ENCODE peak calls at places on chromosomes 2 and 18, in six cellular contexts. Z is IMR-90, P is thyroid gland, I is A549, B is HCT116, E is lower leg skin. S is an unnamed sample.

GRCh38 chr18:12376718-12377555 is at the start of gene AFG3L2:
- DNase-seq in Z (peak), E (peak), I (peak), P (peak), B (peak), S (peak)

GRCh38 chr2:198930170-198930569 is 527.6 kb downstream of the SATB2 start:
- DNase-seq in P (no peak), Z (no peak), B (no peak), I (peak), E (no peak), S (no peak)

GRCh38 chr2:206084870-206085741 is 868 bp downstream of the INO80D start:
- DNase-seq in E (peak), I (peak), B (no peak), P (peak), Z (no peak), S (peak)

GRCh38 chr2:238104521-238105311 is 4.6 kb downstream of the ESPNL start:
- DNase-seq in B (no peak), I (no peak), Z (no peak), P (no peak), E (peak), S (peak)

GRCh38 chr2:239013670-239013960 is 165.7 kb downstream of the TWIST2 start:
- DNase-seq in Z (no peak), P (peak), E (no peak), I (no peak), B (no peak), S (no peak)

GRCh38 chr2:101361079-101361478 is 26.2 kb downstream of the CREG2 start:
- DNase-seq in Z (no peak), P (no peak), E (no peak), I (no peak), B (no peak), S (no peak)

GRCh38 chr18:9506046-9506792 is 30.9 kb downstream of the RALBP1 start:
- DNase-seq in I (no peak), E (no peak), Z (peak), B (no peak), P (peak), S (no peak)

GRCh38 chr2:129775941-129776653 is 203.4 kb upstream of the RAB6C start:
- DNase-seq in I (no peak), B (no peak), Z (no peak), P (no peak), E (peak), S (no peak)

GRCh38 chr2:3135676-3136075 is 241.9 kb downstream of the EIPR1 start:
- DNase-seq in P (no peak), Z (no peak), E (no peak), B (no peak), I (no peak), S (no peak)

GRCh38 chr18:61643884-61644647 is 248.7 kb downstream of the RNF152 start:
- DNase-seq in B (no peak), E (no peak), P (no peak), I (no peak), Z (no peak), S (no peak)

GRCh38 chr2:29259221-29259620 is 144.0 kb downstream of the CLIP4 start:
- DNase-seq in Z (peak), P (no peak), B (no peak), I (no peak), E (no peak), S (no peak)

GRCh38 chr2:215612770-215613169 is 176.9 kb upstream of the FN1 start:
- DNase-seq in I (peak), Z (peak), B (no peak), E (no peak), P (no peak), S (no peak)

GRCh38 chr2:147760984-147761383 is 83.8 kb upstream of the ACVR2A start:
- DNase-seq in E (no peak), I (no peak), B (no peak), Z (peak), P (no peak), S (no peak)

GRCh38 chr2:171878481-171878993 is 15.5 kb downstream of the SLC25A12 start:
- DNase-seq in B (no peak), E (no peak), I (no peak), P (peak), Z (peak), S (no peak)

GRCh38 chr18:8508320-8508719 is 100.9 kb upstream of the RAB12 start:
- DNase-seq in B (no peak), E (peak), Z (no peak), I (no peak), P (no peak), S (no peak)

GRCh38 chr2:183383854-183384253 is 259.6 kb downstream of the NUP35 start:
- DNase-seq in P (no peak), E (no peak), I (no peak), Z (no peak), B (no peak), S (no peak)

GRCh38 chr18:79367989-79368388 is 27.7 kb upstream of the NFATC1 start:
- DNase-seq in P (no peak), Z (peak), E (peak), I (no peak), B (no peak), S (no peak)

GRCh38 chr2:3639653-3640052 is 18.3 kb upstream of the ALLC start:
- DNase-seq in Z (no peak), P (no peak), E (peak), I (no peak), B (no peak), S (no peak)

GRCh38 chr2:18860179-18860578 is 270.8 kb upstream of the NT5C1B start:
- DNase-seq in P (no peak), Z (no peak), E (no peak), I (no peak), B (no peak), S (no peak)

GRCh38 chr2:40243581-40243980 is 208.3 kb downstream of the SLC8A1 start:
- DNase-seq in I (no peak), B (no peak), P (no peak), E (no peak), Z (peak), S (no peak)

GRCh38 chr2:233152541-233152940 is 92.4 kb downstream of the INPP5D start:
- DNase-seq in I (no peak), B (no peak), P (peak), Z (peak), E (no peak), S (no peak)

GRCh38 chr18:50518787-50519520 is 40.9 kb upstream of the MAPK4 start:
- DNase-seq in B (no peak), Z (no peak), P (peak), I (no peak), E (no peak), S (no peak)

GRCh38 chr2:64750001-64750816 is 96.5 kb upstream of the SERTAD2 start:
- DNase-seq in P (peak), B (no peak), Z (peak), E (peak), I (peak), S (no peak)

GRCh38 chr18:56475250-56475649 is 163.1 kb downstream of the TXNL1 start:
- DNase-seq in B (no peak), E (no peak), Z (no peak), P (no peak), I (peak), S (no peak)

GRCh38 chr2:18578033-18578432 is 11.3 kb downstream of the NT5C1B start:
- DNase-seq in I (no peak), B (no peak), Z (peak), E (no peak), P (no peak), S (no peak)

GRCh38 chr2:117785740-117786139 is 28.8 kb upstream of the DDX18 start:
- DNase-seq in P (peak), E (no peak), B (peak), I (peak), Z (peak), S (no peak)

GRCh38 chr2:213149332-213149875 is 2.0 kb downstream of the IKZF2 start:
- DNase-seq in P (no peak), B (no peak), E (no peak), Z (peak), I (no peak), S (no peak)

GRCh38 chr18:69648486-69648885 is 247.8 kb downstream of the DOK6 start:
- DNase-seq in Z (no peak), P (peak), I (no peak), B (no peak), E (no peak), S (no peak)

GRCh38 chr2:195252018-195252417 is 405.0 kb upstream of the SLC39A10 start:
- DNase-seq in B (no peak), I (no peak), E (no peak), P (no peak), Z (no peak), S (no peak)

GRCh38 chr18:7116832-7117389 is 686 bp downstream of the LAMA1 start:
- DNase-seq in B (no peak), Z (no peak), P (no peak), I (no peak), E (peak), S (no peak)

GRCh38 chr2:190407246-190407661 is 901 bp upstream of the MFSD6 start:
- DNase-seq in P (no peak), E (no peak), I (peak), B (no peak), Z (no peak), S (no peak)

GRCh38 chr2:190408538-190409271 is 550 bp downstream of the MFSD6 start:
- DNase-seq in I (peak), P (peak), B (peak), Z (no peak), E (peak), S (peak)

GRCh38 chr2:190409616-190410015 is 1.5 kb downstream of the MFSD6 start:
- DNase-seq in P (no peak), Z (no peak), B (no peak), E (no peak), I (no peak), S (no peak)

GRCh38 chr2:190406805-190407204 is 1.4 kb upstream of the MFSD6 start:
- DNase-seq in I (no peak), E (no peak), P (no peak), B (no peak), Z (no peak), S (no peak)

GRCh38 chr2:190407662-190408537 is at the start of gene MFSD6:
- DNase-seq in E (peak), I (peak), Z (no peak), P (peak), B (no peak), S (peak)
- TF ChIP-seq POLR2A in E (peak), I (peak), Z (no peak), P (peak), B (no peak), S (peak)

GRCh38 chr2:43006834-43007543 is 214.6 kb upstream of the HAAO start:
- DNase-seq in I (no peak), B (no peak), E (peak), P (no peak), Z (no peak), S (no peak)

GRCh38 chr2:43003702-43004101 is 211.3 kb upstream of the HAAO start:
- DNase-seq in Z (no peak), B (no peak), P (no peak), E (peak), I (no peak), S (no peak)

GRCh38 chr2:43005975-43006833 is 213.8 kb upstream of the HAAO start:
- DNase-seq in P (no peak), B (no peak), I (no peak), E (peak), Z (no peak), S (no peak)

GRCh38 chr2:43007901-43008300 is 215.5 kb upstream of the HAAO start:
- DNase-seq in Z (no peak), P (no peak), B (no peak), I (no peak), E (peak), S (no peak)

GRCh38 chr2:43005211-43005974 is 213.0 kb upstream of the HAAO start:
- DNase-seq in P (peak), E (peak), Z (no peak), B (no peak), I (no peak), S (no peak)
- TF ChIP-seq POLR2A in P (no peak), E (no peak), Z (no peak), B (no peak), I (no peak), S (no peak)

DNA sequence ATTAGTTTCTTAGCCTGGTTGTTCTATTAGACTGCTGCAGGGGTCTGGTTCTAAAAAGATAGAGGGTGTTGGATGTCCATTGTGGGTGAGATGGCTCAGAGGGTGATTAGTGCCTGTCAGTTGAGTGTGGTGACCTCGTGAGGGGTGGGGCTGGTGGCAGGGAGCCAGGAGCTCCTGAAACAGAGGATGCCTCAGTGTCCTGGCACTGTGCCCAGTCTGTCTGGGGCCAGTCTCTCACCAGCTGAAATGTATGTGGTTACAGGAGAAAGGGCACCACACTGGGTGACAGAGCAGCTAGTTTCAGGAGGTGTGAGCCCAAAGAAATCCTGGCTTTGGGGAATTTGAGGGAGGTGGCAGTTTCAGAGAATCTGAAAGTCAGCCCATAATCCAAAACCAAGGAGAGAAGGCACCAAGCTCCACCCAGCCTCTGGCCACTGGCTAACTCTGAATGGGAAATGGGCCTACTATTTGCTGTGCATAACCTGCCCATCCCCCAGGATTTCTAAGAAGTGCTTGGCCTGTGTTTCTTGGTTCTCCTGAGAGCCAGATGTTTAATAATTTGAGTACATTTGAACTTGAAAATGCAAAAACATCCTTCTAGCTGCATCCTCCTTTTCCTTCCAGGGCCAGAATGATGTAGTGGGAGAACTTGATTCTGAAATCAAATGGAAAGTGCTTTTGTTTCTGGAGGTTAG is 92.1 kb downstream of the B3GNT2 start:
- DNase-seq in E (peak), B (no peak), Z (no peak), I (peak), P (peak), S (no peak)
- TF ChIP-seq POLR2A in E (no peak), B (no peak), Z (no peak), I (no peak), P (no peak), S (no peak)

DNA sequence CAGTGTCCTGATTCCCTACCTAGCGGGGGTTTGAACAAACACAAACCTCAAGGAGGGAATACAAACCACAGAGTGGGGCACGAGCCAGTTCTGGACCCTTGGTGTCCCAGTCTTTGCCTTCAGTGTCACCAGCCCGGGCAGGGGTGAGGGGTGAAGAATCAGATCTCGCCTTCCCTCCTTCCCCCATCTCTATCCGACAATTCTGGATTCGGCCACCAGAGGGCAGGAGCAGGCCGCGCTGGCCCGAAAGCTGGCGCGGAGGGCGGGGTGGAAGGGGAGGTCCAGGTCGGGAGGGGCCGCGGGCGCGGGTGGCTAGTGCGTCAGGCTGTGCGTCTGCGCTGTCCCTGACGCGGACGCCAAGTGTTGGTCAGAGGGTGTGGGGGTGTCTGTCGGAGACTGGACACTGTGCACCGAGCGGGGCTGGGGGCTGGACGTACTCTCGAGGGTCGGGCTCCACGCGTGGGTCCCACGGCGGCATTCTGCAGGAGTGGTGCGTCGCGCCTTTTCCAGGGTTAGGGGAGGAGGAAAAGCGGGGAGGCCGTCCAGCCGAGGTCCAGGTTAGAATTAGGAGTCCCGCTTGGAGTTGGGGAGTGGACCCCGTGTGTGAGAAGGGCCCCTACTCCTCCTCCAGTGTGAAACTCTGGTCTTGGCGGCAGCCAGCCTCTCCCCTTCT is 2.9 kb upstream of the CRYBA2 start:
- DNase-seq in B (peak), P (peak), E (peak), I (peak), Z (peak), S (peak)
- TF ChIP-seq POLR2A in B (no peak), P (no peak), E (no peak), I (peak), Z (peak), S (no peak)

GRCh38 chr18:48781041-48781989 is 169.4 kb downstream of the SMAD7 start:
- DNase-seq in E (peak), I (no peak), P (peak), Z (peak), B (no peak), S (no peak)
- TF ChIP-seq POLR2A in E (no peak), I (no peak), P (peak), Z (no peak), B (no peak), S (no peak)

GRCh38 chr18:26702023-26702422 is 153.7 kb upstream of the KCTD1 start:
- DNase-seq in P (peak), B (no peak), E (no peak), Z (no peak), I (no peak), S (no peak)
- TF ChIP-seq POLR2A in P (peak), B (no peak), E (no peak), Z (no peak), I (no peak), S (no peak)

DNA sequence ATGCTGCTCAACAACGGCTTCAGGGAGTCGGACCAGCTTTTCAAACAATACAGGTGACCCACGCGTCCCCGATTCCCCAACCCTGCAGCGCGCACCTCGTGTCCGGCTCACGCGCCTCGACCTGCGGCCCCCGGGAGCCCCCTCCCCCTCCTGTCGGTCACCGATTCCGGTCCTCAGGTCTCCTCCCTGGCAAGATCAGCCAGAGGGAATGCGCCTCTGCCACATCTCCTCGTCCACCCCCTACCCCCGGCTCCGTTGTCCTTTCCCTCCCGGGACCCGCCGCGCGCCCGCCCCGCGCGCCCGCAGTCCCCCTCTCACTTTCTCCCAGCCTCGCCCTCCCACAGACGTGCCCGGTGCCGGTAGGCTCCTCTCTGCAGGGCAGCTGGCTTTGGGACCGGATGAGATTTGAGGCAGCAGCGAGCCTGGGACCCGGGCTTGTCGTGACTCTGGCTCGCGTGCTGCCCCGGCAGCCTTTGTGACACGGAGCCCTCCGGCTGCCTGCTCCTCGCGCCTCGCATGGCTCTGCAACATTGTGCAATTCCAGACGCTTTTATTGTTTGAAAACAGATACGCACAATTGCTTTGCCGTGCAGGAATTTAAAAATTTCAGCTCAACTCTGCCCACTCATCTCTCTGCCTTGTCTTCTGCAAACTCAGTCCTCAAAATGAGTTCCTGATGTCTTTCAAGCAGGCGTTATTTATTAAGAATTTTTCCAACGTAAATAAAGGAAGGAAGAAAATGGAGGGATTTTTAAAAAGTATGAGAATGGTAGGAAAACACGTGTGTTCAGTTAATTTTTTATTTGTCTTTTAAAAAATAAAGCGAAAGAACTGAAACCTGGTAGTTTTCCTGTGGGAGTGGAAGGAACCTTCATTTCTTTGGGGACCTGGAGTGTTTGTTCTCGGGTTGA is 687 bp downstream of the TTC39C start:
- DNase-seq in Z (peak), P (peak), B (no peak), I (peak), E (peak), S (peak)
- TF ChIP-seq POLR2A in Z (peak), P (no peak), B (peak), I (no peak), E (no peak), S (no peak)

DNA sequence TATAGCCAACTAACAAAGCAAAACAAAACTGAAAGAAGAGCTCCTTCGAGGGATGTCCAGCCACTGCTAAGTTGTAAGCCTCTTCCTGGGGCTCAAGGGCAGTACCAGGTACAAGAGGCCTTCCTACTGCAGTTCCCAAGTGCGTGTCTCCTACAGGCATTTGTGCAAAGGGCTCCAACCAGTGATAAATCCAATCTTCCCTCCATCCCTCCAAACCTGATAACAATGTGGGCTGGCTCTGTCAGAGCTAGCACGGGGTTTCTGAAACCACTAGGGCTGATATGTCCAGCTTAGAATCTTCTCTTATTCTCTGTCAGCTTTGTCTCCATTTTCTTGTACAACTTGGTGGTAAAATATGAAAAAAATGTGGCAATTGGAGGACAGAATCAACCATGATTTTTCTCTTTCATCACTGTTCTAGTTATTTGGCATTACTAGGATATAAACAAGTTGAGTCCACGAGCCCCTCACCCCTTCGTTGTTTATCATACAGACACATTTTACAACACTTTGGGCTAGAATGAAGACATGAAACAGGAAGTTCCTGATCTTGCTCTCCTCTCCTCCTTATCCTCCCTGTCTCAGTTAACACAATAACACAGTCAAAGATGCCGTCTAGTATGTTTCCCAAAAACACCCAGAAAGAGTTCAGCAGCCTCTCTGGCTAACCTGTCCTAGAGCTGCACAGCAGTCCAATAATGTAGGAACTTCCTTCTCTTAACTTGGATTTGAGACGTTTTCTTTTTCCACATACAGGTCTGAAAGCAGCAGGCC is 35.4 kb upstream of the WIPF1 start:
- DNase-seq in P (no peak), E (no peak), B (no peak), I (no peak), Z (no peak), S (no peak)
- TF ChIP-seq POLR2A in P (no peak), E (no peak), B (no peak), I (no peak), Z (no peak), S (peak)

S was measured in GM12892.